ENCODE peak calls at places on chromosome 10, in five cellular contexts. U, Z, R, W and X are unnamed samples.

GRCh38 chr10:86649471-86650150 is 4.7 kb upstream of the OPN4 start:
- DNase-seq in Z (no peak), R (no peak), U (no peak), W (no peak), X (peak; percentile 29)

GRCh38 chr10:33566426-33566825 is 232.0 kb upstream of the NRP1 start:
- DNase-seq in R (no peak), Z (no peak), W (no peak), U (no peak), X (no peak)

GRCh38 chr10:128087884-128088695 is 38.1 kb downstream of the MKI67 start:
- DNase-seq in U (no peak), W (no peak), R (peak; percentile 42), Z (no peak), X (no peak)

GRCh38 chr10:6225263-6225814 is 22.6 kb downstream of the PFKFB3 start:
- DNase-seq in U (no peak), R (no peak), Z (no peak), W (no peak), X (no peak)

GRCh38 chr10:84715911-84716310 is 387.5 kb downstream of the CCSER2 start:
- DNase-seq in Z (peak; percentile 4), W (peak; percentile 8), R (peak; percentile 8), U (no peak), X (no peak)

GRCh38 chr10:90308223-90308622 is 549.6 kb downstream of the HTR7 start:
- DNase-seq in W (no peak), U (no peak), Z (no peak), R (no peak), X (no peak)

GRCh38 chr10:101848894-101849351 is 5.3 kb upstream of the KCNIP2 start:
- DNase-seq in W (no peak), Z (no peak), U (no peak), R (peak; percentile 36), X (no peak)

GRCh38 chr10:75425291-75426079 is 5.9 kb upstream of the LRMDA start:
- DNase-seq in R (no peak), Z (no peak), U (no peak), W (no peak), X (no peak)

GRCh38 chr10:27019827-27020226 is 80.5 kb downstream of the ANKRD26 start:
- DNase-seq in W (no peak), U (no peak), R (no peak), Z (no peak), X (no peak)

GRCh38 chr10:77737608-77738007 is 100.0 kb upstream of the KCNMA1 start:
- DNase-seq in Z (peak; percentile 90), R (no peak), W (no peak), U (no peak), X (no peak)

GRCh38 chr10:79352035-79352595 is 4.8 kb downstream of the PPIF start:
- DNase-seq in R (no peak), U (no peak), W (no peak), Z (no peak), X (peak; percentile 35)

GRCh38 chr10:124354411-124355382 is 64.0 kb downstream of the OAT start:
- DNase-seq in U (no peak), Z (peak; percentile 63), W (peak; percentile 50), R (peak; percentile 56), X (peak; percentile 58)

GRCh38 chr10:2543142-2543886 is 524.0 kb upstream of the PFKP start:
- DNase-seq in W (no peak), Z (no peak), R (no peak), U (no peak), X (no peak)

GRCh38 chr10:67664936-67665335 is 31.1 kb downstream of the CTNNA3 start:
- DNase-seq in Z (no peak), R (no peak), W (no peak), U (no peak), X (no peak)